ENCODE peak calls at places on chromosomes 16 and 17, in four cellular contexts. B, K, L and C are unnamed samples.

GRCh38 chr17:79452706-79453105 is 158.1 kb downstream of the RBFOX3 start:
- DNase-seq in B (no peak), K (no peak), L (no peak), C (no peak)

GRCh38 chr17:50206604-50207293 is 5.3 kb upstream of the COL1A1 start:
- DNase-seq in B (no peak), K (peak; percentile 97), L (no peak), C (no peak)

GRCh38 chr17:50569592-50569991 is 9.1 kb downstream of the CACNA1G start:
- DNase-seq in B (no peak), K (peak; percentile 67), L (no peak), C (no peak)

GRCh38 chr17:36534881-36535668 is at the start of gene PIGW:
- DNase-seq in B (peak; percentile 91), K (peak; percentile 96), L (peak; percentile 82), C (peak; percentile 66)

GRCh38 chr16:1103649-1104005 is 7.6 kb upstream of the C1QTNF8 start:
- DNase-seq in B (no peak), K (no peak), L (no peak), C (no peak)

GRCh38 chr17:76153640-76154039 is 12.6 kb upstream of the FOXJ1 start:
- DNase-seq in B (no peak), K (no peak), L (peak; percentile 58), C (no peak)

GRCh38 chr17:77400445-77400870 is 259.7 kb downstream of the SEC14L1 start:
- DNase-seq in B (no peak), K (peak; percentile 95), L (no peak), C (no peak)

GRCh38 chr16:10979717-10980601 is 35.6 kb downstream of the CLEC16A start:
- DNase-seq in B (no peak), K (no peak), L (peak; percentile 86), C (no peak)

GRCh38 chr17:75909812-75910274 is 5.2 kb upstream of the MRPL38 start:
- DNase-seq in B (no peak), K (peak; percentile 63), L (no peak), C (no peak)

GRCh38 chr16:68972720-68973119 is 129.4 kb downstream of the TANGO6 start:
- DNase-seq in B (peak; percentile 45), K (peak; percentile 27), L (no peak), C (no peak)

GRCh38 chr17:82000803-82001649 is 21.7 kb downstream of the CENPX start:
- DNase-seq in B (no peak), K (no peak), L (no peak), C (no peak)

GRCh38 chr17:76240461-76241204 is at the start of gene RNF157:
- DNase-seq in B (peak; percentile 81), K (peak; percentile 97), L (peak; percentile 17), C (no peak)

GRCh38 chr17:30495586-30495985 is 18.4 kb downstream of the GOSR1 start:
- DNase-seq in B (no peak), K (no peak), L (no peak), C (no peak)

GRCh38 chr17:51604299-51605020 is 344.1 kb downstream of the UTP18 start:
- DNase-seq in B (no peak), K (no peak), L (no peak), C (no peak)

GRCh38 chr17:1752425-1752941 is 9.4 kb upstream of the SERPINF1 start:
- DNase-seq in B (peak; percentile 83), K (no peak), L (no peak), C (no peak)

GRCh38 chr17:3808701-3809100 is 7.7 kb upstream of the ITGAE start:
- DNase-seq in B (no peak), K (no peak), L (no peak), C (no peak)

GRCh38 chr16:3051009-3051408 is 4.6 kb downstream of the MMP25 start:
- DNase-seq in B (no peak), K (no peak), L (no peak), C (no peak)

GRCh38 chr16:55116165-55116894 is 185.7 kb downstream of the IRX5 start:
- DNase-seq in B (no peak), K (no peak), L (no peak), C (no peak)

GRCh38 chr17:77313831-77314230 is 173.1 kb downstream of the SEC14L1 start:
- DNase-seq in B (no peak), K (no peak), L (no peak), C (no peak)

GRCh38 chr17:7626956-7627249 is 718 bp downstream of the SAT2 start:
- DNase-seq in B (no peak), K (no peak), L (no peak), C (no peak)

GRCh38 chr17:77140878-77141767 is at the start of gene SEC14L1:
- DNase-seq in B (no peak), K (peak; percentile 89), L (peak; percentile 68), C (no peak)

GRCh38 chr16:17369441-17369951 is 101.3 kb downstream of the XYLT1 start:
- DNase-seq in B (no peak), K (no peak), L (no peak), C (peak; percentile 53)

GRCh38 chr16:28105954-28106353 is 42.4 kb upstream of the GSG1L start:
- DNase-seq in B (no peak), K (no peak), L (no peak), C (no peak)

GRCh38 chr17:48613862-48614694 is 1.0 kb downstream of the HOXB8 start:
- DNase-seq in B (peak; percentile 64), K (no peak), L (no peak), C (no peak)

GRCh38 chr17:63082273-63082861 is 116.3 kb downstream of the TANC2 start:
- DNase-seq in B (no peak), K (peak; percentile 19), L (peak; percentile 10), C (no peak)

GRCh38 chr17:80082403-80083135 is 18.8 kb upstream of the GAA start:
- DNase-seq in B (peak; percentile 89), K (peak; percentile 94), L (peak; percentile 78), C (no peak)

GRCh38 chr16:90077757-90078593 is 844 bp upstream of the PRDM7 start:
- DNase-seq in B (peak; percentile 10), K (peak; percentile 14), L (no peak), C (no peak)

GRCh38 chr16:23080747-23081146 is 68.5 kb downstream of the USP31 start:
- DNase-seq in B (no peak), K (no peak), L (no peak), C (no peak)

GRCh38 chr17:65696739-65697394 is 135.4 kb upstream of the AXIN2 start:
- DNase-seq in B (no peak), K (no peak), L (no peak), C (no peak)

GRCh38 chr17:65690626-65691310 is 129.3 kb upstream of the AXIN2 start:
- DNase-seq in B (no peak), K (no peak), L (peak; percentile 95), C (no peak)

GRCh38 chr17:65698381-65699061 is 137.1 kb upstream of the AXIN2 start:
- DNase-seq in B (no peak), K (no peak), L (peak; percentile 71), C (no peak)

GRCh38 chr17:65697661-65698060 is 136.2 kb upstream of the AXIN2 start:
- DNase-seq in B (no peak), K (no peak), L (no peak), C (no peak)

GRCh38 chr17:65694601-65695000 is 133.2 kb upstream of the AXIN2 start:
- DNase-seq in B (no peak), K (no peak), L (no peak), C (no peak)
- H3K4me2 ChIP-seq in B (no peak overlapping the region), K (no peak overlapping the region), L (no peak overlapping the region), C (no peak overlapping the region)

DNA sequence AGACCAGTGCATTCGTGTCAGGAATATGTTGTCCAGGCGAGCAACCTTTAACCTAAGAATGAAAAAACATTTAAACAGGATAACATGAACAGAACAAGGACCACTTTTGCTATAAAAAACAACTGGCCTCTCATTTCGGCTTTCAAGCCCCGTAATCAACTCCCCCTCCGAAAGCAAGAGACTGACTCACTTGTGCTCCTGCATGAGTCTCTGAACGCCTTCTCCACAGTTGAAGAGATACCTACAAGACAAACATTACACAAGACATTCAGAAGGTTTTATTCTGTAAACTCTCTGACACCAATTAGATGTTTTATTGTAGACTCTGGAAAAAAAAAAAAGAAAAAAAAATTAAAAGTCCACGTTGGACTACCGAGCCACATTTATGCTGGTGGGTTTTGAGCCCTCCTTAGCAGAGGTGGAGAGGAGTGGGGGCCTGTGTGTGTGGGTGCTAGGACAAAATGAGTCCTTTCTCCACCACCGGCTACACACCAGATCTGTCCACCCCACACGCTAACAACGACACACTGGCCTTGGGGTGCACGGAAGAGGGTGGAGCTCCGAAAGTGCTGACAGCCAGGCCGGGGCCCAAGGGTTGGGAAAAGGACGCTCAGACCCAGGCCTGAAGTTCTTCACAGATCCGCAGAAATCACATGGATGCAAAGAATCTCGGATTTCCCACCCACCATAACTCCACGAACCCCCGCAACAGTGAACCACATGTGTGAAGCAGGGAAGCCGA is 775 bp downstream of the ELAC2 start:
- DNase-seq in B (peak; percentile 44), K (no peak), L (peak; percentile 27), C (no peak)
- TF ChIP-seq PBX3 in B (no peak), K (no peak), L (no peak), C (no peak)

DNA sequence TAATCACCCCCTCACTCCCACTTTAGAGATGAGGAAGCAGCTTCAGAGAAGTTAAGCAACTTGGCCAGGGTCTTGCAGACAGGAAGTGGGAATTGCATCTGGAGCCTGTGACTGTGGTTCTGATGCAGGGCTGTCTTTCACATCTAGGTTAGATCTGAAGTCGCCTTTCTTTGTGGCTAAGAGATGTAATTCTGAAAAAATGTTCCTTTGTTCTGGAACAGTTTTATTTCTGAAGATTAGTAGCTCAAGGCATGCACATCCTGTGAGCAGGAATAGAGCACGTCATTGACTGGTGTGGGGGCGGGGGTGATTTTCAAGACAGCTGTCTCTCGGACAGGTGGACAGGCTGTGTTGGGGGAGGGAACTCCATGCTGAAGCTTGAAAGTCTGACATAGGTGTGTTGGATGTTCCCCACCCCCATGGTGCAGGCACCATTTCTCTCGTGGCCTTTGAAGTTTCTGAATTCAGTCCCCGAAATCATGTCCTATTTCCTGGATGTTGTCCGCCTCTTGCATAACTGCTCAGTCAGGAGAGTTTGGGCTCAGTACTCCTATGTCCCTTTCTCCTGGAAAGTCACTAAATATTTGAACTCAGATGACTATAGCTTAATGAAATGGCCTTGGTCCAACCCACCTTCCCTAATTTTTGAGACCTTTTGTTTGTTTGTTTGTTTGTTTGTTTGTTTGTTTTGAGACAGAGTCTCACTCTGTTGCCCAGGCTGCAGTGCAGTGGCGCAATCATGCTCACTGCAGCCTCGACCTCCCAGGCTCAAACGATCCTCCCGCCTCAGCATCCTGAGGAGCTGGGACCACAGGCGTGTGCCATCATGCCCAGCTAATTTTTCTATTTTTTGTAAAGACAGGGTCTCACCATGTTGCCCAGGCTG is 21.0 kb upstream of the HERPUD1 start:
- DNase-seq in B (no peak), K (no peak), L (no peak), C (no peak)
- H3K4me2 ChIP-seq in B (no peak overlapping the region), K (no peak overlapping the region), L (peak overlapping the region; percentile 46), C (peak overlapping the region; percentile 43)

GRCh38 chr17:17740627-17741237 is 59.5 kb downstream of the RAI1 start:
- DNase-seq in B (no peak), K (no peak), L (no peak), C (no peak)

GRCh38 chr17:17736205-17737183 is 55.2 kb downstream of the RAI1 start:
- DNase-seq in B (no peak), K (no peak), L (no peak), C (no peak)

GRCh38 chr17:17739388-17740066 is 58.3 kb downstream of the RAI1 start:
- DNase-seq in B (peak; percentile 88), K (peak; percentile 78), L (no peak), C (no peak)

GRCh38 chr17:17737938-17738894 is 57.0 kb downstream of the RAI1 start:
- DNase-seq in B (no peak), K (peak; percentile 89), L (no peak), C (no peak)

DNA sequence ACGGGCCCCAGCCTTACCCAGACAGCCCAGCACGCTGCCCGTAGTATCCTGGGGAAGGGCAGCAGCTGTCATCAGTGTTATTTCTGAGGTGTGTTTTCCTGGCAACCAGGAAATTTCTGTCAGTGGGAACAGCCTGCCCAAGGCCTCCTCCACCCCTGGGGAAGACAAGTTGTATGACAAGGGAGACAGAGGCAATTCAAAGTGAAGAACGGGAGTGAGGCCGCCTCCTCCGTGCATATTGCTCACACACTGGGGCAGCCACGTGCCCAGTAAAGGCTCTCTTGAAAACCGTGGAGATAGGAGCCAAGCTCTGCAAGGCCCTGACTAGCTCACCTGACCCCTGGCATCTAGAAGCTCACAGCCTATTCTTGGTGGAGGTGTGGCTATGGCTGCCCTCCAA is 57.6 kb downstream of the RAI1 start:
- DNase-seq in B (no peak), K (no peak), L (no peak), C (no peak)
- TF ChIP-seq PBX3 in B (no peak), K (no peak), L (no peak), C (no peak)